ENCODE peak calls at places on chromosomes 11 and 22, in eight cellular contexts. K is K562, C is sigmoid colon, I is suprapubic skin, V is stomach, H is upper lobe of left lung, Z is HCT116, G is transverse colon. P is an unnamed sample.

GRCh38 chr11:116857316-116857715 is 19.9 kb upstream of the APOA1 start:
- DNase-seq in K (no peak), C (no peak), I (no peak), V (no peak), H (no peak), Z (no peak), G (no peak), P (no peak)

GRCh38 chr11:33064033-33064825 is 24.9 kb downstream of the TCP11L1 start:
- DNase-seq in K (peak), C (no peak), I (no peak), V (no peak), H (no peak), Z (no peak), G (no peak), P (no peak)

GRCh38 chr11:460331-461199 is 10.5 kb downstream of the PTDSS2 start:
- DNase-seq in K (peak), C (no peak), I (no peak), V (no peak), H (no peak), Z (no peak), G (no peak), P (no peak)

GRCh38 chr11:100403817-100404216 is 283.3 kb upstream of the ARHGAP42 start:
- DNase-seq in K (no peak), C (no peak), I (no peak), V (no peak), H (no peak), Z (no peak), G (no peak), P (no peak)

GRCh38 chr22:26887456-26887855 is 230.1 kb downstream of the MIAT start:
- DNase-seq in K (no peak), C (no peak), I (no peak), V (no peak), H (no peak), Z (no peak), G (no peak), P (no peak)

GRCh38 chr22:30078320-30079311 is 1.6 kb upstream of the HORMAD2 start:
- DNase-seq in K (no peak), C (no peak), I (no peak), V (no peak), H (peak), Z (no peak), G (no peak), P (no peak)

GRCh38 chr11:120974980-120975379 is 48.9 kb upstream of the TBCEL start:
- DNase-seq in K (no peak), C (no peak), I (no peak), V (no peak), H (no peak), Z (no peak), G (no peak), P (no peak)

GRCh38 chr11:33667819-33668467 is 32.7 kb downstream of the C11orf91 start:
- DNase-seq in K (no peak), C (no peak), I (no peak), V (no peak), H (no peak), Z (no peak), G (no peak), P (no peak)

GRCh38 chr11:115916596-115916995 is 412.4 kb upstream of the CADM1 start:
- DNase-seq in K (no peak), C (no peak), I (no peak), V (no peak), H (peak), Z (no peak), G (no peak), P (no peak)

GRCh38 chr22:47276219-47276843 is 513.9 kb downstream of the TBC1D22A start:
- DNase-seq in K (no peak), C (peak), I (peak), V (no peak), H (no peak), Z (no peak), G (no peak), P (no peak)

GRCh38 chr11:18319914-18320313 is 2.0 kb downstream of the HPS5 start:
- DNase-seq in K (no peak), C (no peak), I (no peak), V (no peak), H (no peak), Z (no peak), G (no peak), P (no peak)

GRCh38 chr11:18322818-18323570 is 627 bp downstream of the GTF2H1 start:
- DNase-seq in K (peak), C (no peak), I (no peak), V (no peak), H (no peak), Z (no peak), G (no peak), P (no peak)

GRCh38 chr11:18324381-18324780 is 2.0 kb downstream of the GTF2H1 start:
- DNase-seq in K (peak), C (no peak), I (no peak), V (no peak), H (no peak), Z (no peak), G (no peak), P (no peak)

GRCh38 chr11:18321622-18321990 is 334 bp downstream of the HPS5 start:
- DNase-seq in K (no peak), C (no peak), I (no peak), V (no peak), H (no peak), Z (no peak), G (no peak), P (no peak)

DNA sequence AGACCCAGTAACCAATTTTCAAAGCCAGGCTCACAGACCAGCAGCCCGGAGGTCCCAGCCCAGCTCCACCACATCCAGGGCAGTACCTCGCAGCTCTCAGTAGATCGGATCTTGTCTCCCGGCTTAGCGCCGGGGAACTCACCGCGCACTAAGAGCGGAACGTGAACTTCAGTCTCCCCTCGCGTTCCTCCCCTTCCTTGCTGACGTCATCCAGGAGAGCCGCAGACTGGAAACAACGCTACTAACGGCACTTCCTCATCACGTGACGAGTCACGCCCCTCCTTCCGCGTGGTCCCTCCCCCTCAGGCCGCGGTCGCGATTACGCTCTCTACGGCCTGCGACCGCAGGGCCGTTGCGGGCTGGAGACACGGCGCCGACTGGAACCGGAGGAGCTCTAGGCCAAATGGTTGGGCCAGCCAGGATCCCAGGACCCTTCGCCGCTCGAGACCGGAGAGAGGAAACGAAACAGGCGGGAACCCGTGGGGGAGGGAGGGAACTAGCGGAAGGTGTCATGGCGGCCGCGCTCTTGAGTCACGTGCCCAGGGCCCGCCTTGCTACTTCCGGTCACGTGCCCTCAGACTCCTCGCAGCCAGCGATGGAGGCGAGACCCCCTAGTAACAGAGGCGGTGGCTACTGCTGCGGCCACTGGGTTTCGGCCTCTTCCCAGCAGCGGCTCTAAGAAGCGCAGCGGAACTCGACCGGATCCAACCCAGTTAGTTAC is at the start of the genes GTF2H1 and HPS5:
- DNase-seq in K (peak), C (peak), I (peak), V (peak), H (peak), Z (peak), G (peak), P (peak)
- TF ChIP-seq POLR2A in K (peak), C (peak), I (peak), V (no peak), H (peak), Z (peak), G (peak), P (peak)

GRCh38 chr11:10918698-10919097 is 60.8 kb upstream of the ZBED5 start:
- DNase-seq in K (no peak), C (no peak), I (no peak), V (no peak), H (no peak), Z (no peak), G (no peak), P (no peak)
- TF ChIP-seq POLR2AphosphoS5 in K (no peak), C (no peak), I (no peak), V (no peak), H (no peak), Z (no peak), G (no peak), P (no peak)

GRCh38 chr11:76773921-76774361 is 9.2 kb upstream of the TSKU start:
- DNase-seq in K (no peak), C (no peak), I (no peak), V (peak), H (no peak), Z (no peak), G (no peak), P (no peak)

GRCh38 chr11:76771446-76772099 is 11.6 kb upstream of the TSKU start:
- DNase-seq in K (no peak), C (peak), I (no peak), V (no peak), H (no peak), Z (no peak), G (no peak), P (no peak)

GRCh38 chr11:76770642-76771445 is 12.3 kb upstream of the TSKU start:
- DNase-seq in K (no peak), C (peak), I (peak), V (peak), H (peak), Z (no peak), G (peak), P (peak)

GRCh38 chr11:76772100-76772782 is 10.9 kb upstream of the TSKU start:
- DNase-seq in K (no peak), C (no peak), I (no peak), V (no peak), H (no peak), Z (no peak), G (no peak), P (no peak)

DNA sequence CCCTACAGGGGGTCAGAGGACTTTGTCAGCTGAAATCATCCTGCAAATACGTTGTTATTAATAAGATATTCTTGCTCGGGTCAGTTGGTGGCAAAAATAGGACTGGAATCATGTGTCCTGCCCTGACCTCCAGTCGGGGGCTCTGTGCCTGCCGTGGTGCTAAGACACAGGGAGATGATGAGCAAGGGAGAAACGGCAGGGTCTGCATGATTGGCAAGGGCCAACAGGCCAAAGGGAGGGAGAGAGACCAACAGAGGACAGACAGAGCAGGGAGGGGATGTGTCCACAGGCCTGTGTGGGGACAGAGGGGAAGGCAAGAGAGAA is 10.4 kb upstream of the TSKU start:
- DNase-seq in K (no peak), C (no peak), I (no peak), V (no peak), H (no peak), Z (no peak), G (no peak), P (no peak)
- TF ChIP-seq POLR2A in K (no peak), C (no peak), I (no peak), V (no peak), H (no peak), Z (no peak), G (no peak), P (no peak)

GRCh38 chr11:57566035-57566504 is 1.4 kb downstream of the UBE2L6 start:
- DNase-seq in K (peak), C (no peak), I (no peak), V (peak), H (peak), Z (no peak), G (peak), P (no peak)

GRCh38 chr11:57568330-57568766 is 876 bp upstream of the UBE2L6 start:
- DNase-seq in K (peak), C (peak), I (peak), V (no peak), H (no peak), Z (peak), G (no peak), P (no peak)

GRCh38 chr11:57566564-57567209 is 785 bp downstream of the UBE2L6 start:
- DNase-seq in K (no peak), C (no peak), I (no peak), V (no peak), H (no peak), Z (no peak), G (no peak), P (no peak)

GRCh38 chr11:57567210-57567511 is 311 bp downstream of the UBE2L6 start:
- DNase-seq in K (no peak), C (peak), I (no peak), V (no peak), H (peak), Z (no peak), G (peak), P (no peak)

DNA sequence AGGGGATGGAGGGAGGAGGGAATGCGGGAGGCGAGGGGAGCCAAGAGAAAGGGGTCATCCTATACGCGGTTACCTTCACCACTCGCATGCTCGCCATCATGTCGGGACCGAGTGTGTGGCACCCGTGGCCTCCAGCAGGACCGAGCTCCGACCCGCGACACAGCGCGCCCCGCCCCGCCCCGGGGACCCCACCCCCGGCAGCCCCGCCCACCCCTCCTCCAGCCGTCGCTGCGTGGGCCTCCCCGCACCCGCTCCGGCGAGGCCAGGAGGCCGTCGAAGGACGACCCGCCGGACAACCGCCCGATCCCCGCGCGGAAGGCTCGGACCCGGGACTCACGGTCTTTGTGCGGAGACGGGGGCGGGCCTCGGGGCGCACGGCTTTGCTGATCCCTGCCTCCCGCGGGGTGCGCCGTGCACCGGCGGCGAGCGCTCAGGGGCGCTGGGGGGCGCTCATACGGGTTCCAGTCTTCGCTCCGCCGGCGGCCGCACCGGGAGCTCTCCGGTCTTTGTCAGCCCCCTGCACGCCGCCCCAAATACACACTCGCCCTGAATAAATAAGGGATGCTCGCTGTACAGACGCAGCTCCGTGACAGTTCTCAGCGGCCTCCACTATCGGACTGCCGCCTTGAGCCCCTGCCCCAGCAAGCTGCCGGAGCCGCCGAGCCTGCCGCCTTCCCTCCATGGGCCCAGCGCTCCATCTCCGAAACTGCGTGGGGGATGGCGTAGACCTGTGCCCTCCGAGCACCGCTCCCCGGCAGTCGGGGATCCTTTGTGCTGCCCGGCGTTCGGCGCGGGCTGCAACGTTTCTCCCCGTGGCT is at the start of gene UBE2L6:
- DNase-seq in K (peak), C (peak), I (peak), V (peak), H (peak), Z (no peak), G (peak), P (peak)
- TF ChIP-seq POLR2AphosphoS5 in K (no peak), C (peak), I (no peak), V (peak), H (peak), Z (peak), G (no peak), P (peak)

GRCh38 chr11:113778111-113778910 is 1.3 kb upstream of the CLDN25 start:
- DNase-seq in K (no peak), C (no peak), I (no peak), V (peak), H (no peak), Z (no peak), G (no peak), P (peak)
- TF ChIP-seq POLR2A in K (no peak), C (no peak), I (no peak), V (no peak), H (no peak), Z (no peak), G (no peak), P (no peak)

GRCh38 chr11:9838961-9839360 is 175.1 kb downstream of the SWAP70 start:
- DNase-seq in K (no peak), C (no peak), I (no peak), V (no peak), H (no peak), Z (no peak), G (no peak), P (no peak)
- TF ChIP-seq POLR2AphosphoS5 in K (no peak), C (no peak), I (no peak), V (no peak), H (no peak), Z (no peak), G (no peak), P (no peak)

GRCh38 chr11:126607374-126607773 is 251.9 kb downstream of the ST3GAL4 start:
- DNase-seq in K (peak), C (no peak), I (peak), V (peak), H (no peak), Z (peak), G (peak), P (no peak)
- TF ChIP-seq POLR2A in K (no peak), C (no peak), I (no peak), V (no peak), H (no peak), Z (no peak), G (no peak), P (no peak)

GRCh38 chr11:20610825-20611224 is 11.4 kb downstream of the SLC6A5 start:
- DNase-seq in K (no peak), C (no peak), I (no peak), V (no peak), H (no peak), Z (no peak), G (no peak), P (no peak)

GRCh38 chr11:20611445-20611844 is 12.0 kb downstream of the SLC6A5 start:
- DNase-seq in K (no peak), C (no peak), I (no peak), V (no peak), H (no peak), Z (no peak), G (no peak), P (no peak)

GRCh38 chr11:20609727-20610707 is 10.6 kb downstream of the SLC6A5 start:
- DNase-seq in K (peak), C (peak), I (peak), V (peak), H (peak), Z (peak), G (peak), P (peak)

GRCh38 chr11:20611892-20612291 is 12.5 kb downstream of the SLC6A5 start:
- DNase-seq in K (no peak), C (no peak), I (no peak), V (no peak), H (no peak), Z (no peak), G (no peak), P (no peak)

DNA sequence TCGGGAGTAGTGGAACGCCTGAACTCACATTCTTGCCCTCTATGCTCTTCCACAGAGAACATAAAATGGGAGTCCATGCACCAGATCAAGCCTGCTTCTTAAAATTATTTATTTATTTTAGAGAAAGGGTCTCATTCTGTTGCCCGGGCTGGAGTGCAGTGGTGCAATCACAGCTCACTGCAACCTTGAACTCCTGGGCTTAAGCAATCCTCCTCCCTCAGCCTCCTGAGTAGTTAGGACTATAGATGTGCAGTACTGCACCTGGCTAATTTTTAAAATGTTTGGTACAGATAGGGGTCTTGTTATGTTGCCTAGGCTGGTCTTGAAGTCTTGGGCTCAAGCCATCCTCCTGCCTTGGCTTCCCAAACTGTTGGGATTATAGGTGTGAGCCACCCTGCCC is 13.0 kb downstream of the SLC6A5 start:
- DNase-seq in K (no peak), C (no peak), I (no peak), V (no peak), H (no peak), Z (no peak), G (no peak), P (no peak)
- TF ChIP-seq POLR2AphosphoS5 in K (no peak), C (no peak), I (no peak), V (no peak), H (no peak), Z (no peak), G (no peak), P (no peak)